ENCODE peak calls at places on chromosomes 2 and 18, in ten cellular contexts. One of them, this sample, is unnamed.

GRCh38 chr2:10514743-10515142 is 66.6 kb upstream of the ODC1 start:
- DNase-seq in sciatic nerve: peak; percentile 9
- DNase-seq in uterus: no peak
- DNase-seq in stimulated activated CD4-positive, alpha-beta T cell treated with anti-CD3 and anti-CD28 coated beads, Interleukin-1b, Interleukin-23, amount 100 ng/mL, for 24 hours: no peak
- DNase-seq in foreskin keratinocyte: peak; percentile 99
- DNase-seq in LoVo: peak; percentile 66
- DNase-seq in effector CD4-positive, alpha-beta T cell: no peak
- DNase-seq in stimulated activated CD8-positive, alpha-beta memory T cell treated with anti-CD3 and anti-CD28 coated beads, Interleukin-7, amount 100 ng/mL, for 4 hours: no peak
- DNase-seq in RPMI7951: peak; percentile 95
- DNase-seq in COLO829: no peak
- DNase-seq in this sample: no peak

GRCh38 chr2:220077488-220077887 is 450.1 kb downstream of the SLC4A3 start:
- DNase-seq in LoVo: no peak
- DNase-seq in stimulated activated CD8-positive, alpha-beta memory T cell treated with anti-CD3 and anti-CD28 coated beads, Interleukin-7, amount 100 ng/mL, for 4 hours: no peak
- DNase-seq in COLO829: peak; percentile 37
- DNase-seq in RPMI7951: peak; percentile 84
- DNase-seq in uterus: no peak
- DNase-seq in sciatic nerve: no peak
- DNase-seq in effector CD4-positive, alpha-beta T cell: no peak
- DNase-seq in stimulated activated CD4-positive, alpha-beta T cell treated with anti-CD3 and anti-CD28 coated beads, Interleukin-1b, Interleukin-23, amount 100 ng/mL, for 24 hours: no peak
- DNase-seq in foreskin keratinocyte: peak; percentile 39
- DNase-seq in this sample: no peak

GRCh38 chr2:58266211-58266610 is 25.1 kb upstream of the FANCL start:
- DNase-seq in RPMI7951: no peak
- DNase-seq in LoVo: no peak
- DNase-seq in effector CD4-positive, alpha-beta T cell: no peak
- DNase-seq in foreskin keratinocyte: no peak
- DNase-seq in stimulated activated CD4-positive, alpha-beta T cell treated with anti-CD3 and anti-CD28 coated beads, Interleukin-1b, Interleukin-23, amount 100 ng/mL, for 24 hours: no peak
- DNase-seq in COLO829: no peak
- DNase-seq in uterus: no peak
- DNase-seq in stimulated activated CD8-positive, alpha-beta memory T cell treated with anti-CD3 and anti-CD28 coated beads, Interleukin-7, amount 100 ng/mL, for 4 hours: no peak
- DNase-seq in sciatic nerve: no peak
- DNase-seq in this sample: no peak

GRCh38 chr2:109437325-109438090 is 176.3 kb downstream of the SEPTIN10 start:
- DNase-seq in effector CD4-positive, alpha-beta T cell: no peak
- DNase-seq in sciatic nerve: peak; percentile 33
- DNase-seq in LoVo: no peak
- DNase-seq in stimulated activated CD4-positive, alpha-beta T cell treated with anti-CD3 and anti-CD28 coated beads, Interleukin-1b, Interleukin-23, amount 100 ng/mL, for 24 hours: no peak
- DNase-seq in foreskin keratinocyte: no peak
- DNase-seq in uterus: no peak
- DNase-seq in COLO829: no peak
- DNase-seq in stimulated activated CD8-positive, alpha-beta memory T cell treated with anti-CD3 and anti-CD28 coated beads, Interleukin-7, amount 100 ng/mL, for 4 hours: no peak
- DNase-seq in RPMI7951: no peak
- DNase-seq in this sample: no peak

GRCh38 chr2:182447843-182448242 is 21.0 kb upstream of the PDE1A start:
- DNase-seq in COLO829: no peak
- DNase-seq in stimulated activated CD8-positive, alpha-beta memory T cell treated with anti-CD3 and anti-CD28 coated beads, Interleukin-7, amount 100 ng/mL, for 4 hours: no peak
- DNase-seq in RPMI7951: no peak
- DNase-seq in stimulated activated CD4-positive, alpha-beta T cell treated with anti-CD3 and anti-CD28 coated beads, Interleukin-1b, Interleukin-23, amount 100 ng/mL, for 24 hours: no peak
- DNase-seq in foreskin keratinocyte: no peak
- DNase-seq in LoVo: no peak
- DNase-seq in sciatic nerve: no peak
- DNase-seq in effector CD4-positive, alpha-beta T cell: no peak
- DNase-seq in uterus: no peak
- DNase-seq in this sample: no peak

GRCh38 chr2:44169155-44169898 is 652 bp downstream of the PPM1B start:
- DNase-seq in stimulated activated CD4-positive, alpha-beta T cell treated with anti-CD3 and anti-CD28 coated beads, Interleukin-1b, Interleukin-23, amount 100 ng/mL, for 24 hours: peak; percentile 21
- DNase-seq in foreskin keratinocyte: peak; percentile 56
- DNase-seq in RPMI7951: peak; percentile 42
- DNase-seq in sciatic nerve: no peak
- DNase-seq in stimulated activated CD8-positive, alpha-beta memory T cell treated with anti-CD3 and anti-CD28 coated beads, Interleukin-7, amount 100 ng/mL, for 4 hours: no peak
- DNase-seq in COLO829: peak; percentile 48
- DNase-seq in LoVo: peak; percentile 41
- DNase-seq in effector CD4-positive, alpha-beta T cell: peak; percentile 31
- DNase-seq in uterus: no peak
- DNase-seq in this sample: no peak

GRCh38 chr2:50004667-50005066 is 850.4 kb upstream of the FSHR start:
- DNase-seq in COLO829: no peak
- DNase-seq in LoVo: no peak
- DNase-seq in stimulated activated CD8-positive, alpha-beta memory T cell treated with anti-CD3 and anti-CD28 coated beads, Interleukin-7, amount 100 ng/mL, for 4 hours: no peak
- DNase-seq in sciatic nerve: no peak
- DNase-seq in stimulated activated CD4-positive, alpha-beta T cell treated with anti-CD3 and anti-CD28 coated beads, Interleukin-1b, Interleukin-23, amount 100 ng/mL, for 24 hours: no peak
- DNase-seq in RPMI7951: no peak
- DNase-seq in foreskin keratinocyte: no peak
- DNase-seq in uterus: no peak
- DNase-seq in effector CD4-positive, alpha-beta T cell: no peak
- DNase-seq in this sample: no peak

GRCh38 chr2:18319987-18320386 is 240.5 kb downstream of the RDH14 start:
- DNase-seq in stimulated activated CD8-positive, alpha-beta memory T cell treated with anti-CD3 and anti-CD28 coated beads, Interleukin-7, amount 100 ng/mL, for 4 hours: no peak
- DNase-seq in COLO829: no peak
- DNase-seq in foreskin keratinocyte: no peak
- DNase-seq in RPMI7951: no peak
- DNase-seq in uterus: no peak
- DNase-seq in LoVo: no peak
- DNase-seq in stimulated activated CD4-positive, alpha-beta T cell treated with anti-CD3 and anti-CD28 coated beads, Interleukin-1b, Interleukin-23, amount 100 ng/mL, for 24 hours: no peak
- DNase-seq in effector CD4-positive, alpha-beta T cell: no peak
- DNase-seq in sciatic nerve: no peak
- DNase-seq in this sample: no peak

GRCh38 chr2:240166191-240166590 is 25.7 kb upstream of the OTOS start:
- DNase-seq in stimulated activated CD8-positive, alpha-beta memory T cell treated with anti-CD3 and anti-CD28 coated beads, Interleukin-7, amount 100 ng/mL, for 4 hours: no peak
- DNase-seq in foreskin keratinocyte: no peak
- DNase-seq in RPMI7951: no peak
- DNase-seq in uterus: no peak
- DNase-seq in COLO829: no peak
- DNase-seq in LoVo: no peak
- DNase-seq in sciatic nerve: peak; percentile 40
- DNase-seq in stimulated activated CD4-positive, alpha-beta T cell treated with anti-CD3 and anti-CD28 coated beads, Interleukin-1b, Interleukin-23, amount 100 ng/mL, for 24 hours: no peak
- DNase-seq in effector CD4-positive, alpha-beta T cell: no peak
- DNase-seq in this sample: no peak

GRCh38 chr18:46148810-46149209 is 44.6 kb downstream of the HAUS1 start:
- DNase-seq in stimulated activated CD4-positive, alpha-beta T cell treated with anti-CD3 and anti-CD28 coated beads, Interleukin-1b, Interleukin-23, amount 100 ng/mL, for 24 hours: peak; percentile 33
- DNase-seq in uterus: peak; percentile 15
- DNase-seq in sciatic nerve: no peak
- DNase-seq in stimulated activated CD8-positive, alpha-beta memory T cell treated with anti-CD3 and anti-CD28 coated beads, Interleukin-7, amount 100 ng/mL, for 4 hours: no peak
- DNase-seq in COLO829: peak; percentile 50
- DNase-seq in effector CD4-positive, alpha-beta T cell: peak; percentile 33
- DNase-seq in foreskin keratinocyte: no peak
- DNase-seq in RPMI7951: peak; percentile 63
- DNase-seq in LoVo: peak; percentile 51
- DNase-seq in this sample: peak; percentile 15

GRCh38 chr2:157444643-157445040 is 753 bp upstream of the CYTIP start:
- DNase-seq in LoVo: no peak
- DNase-seq in stimulated activated CD8-positive, alpha-beta memory T cell treated with anti-CD3 and anti-CD28 coated beads, Interleukin-7, amount 100 ng/mL, for 4 hours: no peak
- DNase-seq in uterus: no peak
- DNase-seq in foreskin keratinocyte: no peak
- DNase-seq in COLO829: no peak
- DNase-seq in RPMI7951: no peak
- DNase-seq in stimulated activated CD4-positive, alpha-beta T cell treated with anti-CD3 and anti-CD28 coated beads, Interleukin-1b, Interleukin-23, amount 100 ng/mL, for 24 hours: no peak
- DNase-seq in effector CD4-positive, alpha-beta T cell: no peak
- DNase-seq in sciatic nerve: no peak
- DNase-seq in this sample: no peak

GRCh38 chr18:48222118-48222517 is 187.1 kb downstream of the ZBTB7C start:
- DNase-seq in foreskin keratinocyte: peak; percentile 78
- DNase-seq in LoVo: peak; percentile 32
- DNase-seq in stimulated activated CD8-positive, alpha-beta memory T cell treated with anti-CD3 and anti-CD28 coated beads, Interleukin-7, amount 100 ng/mL, for 4 hours: no peak
- DNase-seq in effector CD4-positive, alpha-beta T cell: no peak
- DNase-seq in RPMI7951: peak; percentile 38
- DNase-seq in COLO829: peak; percentile 5
- DNase-seq in stimulated activated CD4-positive, alpha-beta T cell treated with anti-CD3 and anti-CD28 coated beads, Interleukin-1b, Interleukin-23, amount 100 ng/mL, for 24 hours: no peak
- DNase-seq in uterus: peak; percentile 53
- DNase-seq in sciatic nerve: no peak
- DNase-seq in this sample: peak; percentile 42

GRCh38 chr2:64325477-64325851 is 128.5 kb upstream of the LGALSL start:
- DNase-seq in LoVo: no peak
- DNase-seq in stimulated activated CD4-positive, alpha-beta T cell treated with anti-CD3 and anti-CD28 coated beads, Interleukin-1b, Interleukin-23, amount 100 ng/mL, for 24 hours: no peak
- DNase-seq in foreskin keratinocyte: peak; percentile 48
- DNase-seq in effector CD4-positive, alpha-beta T cell: no peak
- DNase-seq in COLO829: no peak
- DNase-seq in sciatic nerve: no peak
- DNase-seq in RPMI7951: no peak
- DNase-seq in uterus: no peak
- DNase-seq in stimulated activated CD8-positive, alpha-beta memory T cell treated with anti-CD3 and anti-CD28 coated beads, Interleukin-7, amount 100 ng/mL, for 4 hours: no peak
- DNase-seq in this sample: no peak

GRCh38 chr2:240287011-240287410 is 146.6 kb upstream of the OTOS start:
- DNase-seq in RPMI7951: no peak
- DNase-seq in COLO829: no peak
- DNase-seq in stimulated activated CD4-positive, alpha-beta T cell treated with anti-CD3 and anti-CD28 coated beads, Interleukin-1b, Interleukin-23, amount 100 ng/mL, for 24 hours: no peak
- DNase-seq in foreskin keratinocyte: no peak
- DNase-seq in LoVo: no peak
- DNase-seq in effector CD4-positive, alpha-beta T cell: no peak
- DNase-seq in stimulated activated CD8-positive, alpha-beta memory T cell treated with anti-CD3 and anti-CD28 coated beads, Interleukin-7, amount 100 ng/mL, for 4 hours: no peak
- DNase-seq in sciatic nerve: no peak
- DNase-seq in uterus: no peak
- DNase-seq in this sample: no peak

GRCh38 chr2:51410351-51410750 is 378.4 kb upstream of the NRXN1 start:
- DNase-seq in foreskin keratinocyte: no peak
- DNase-seq in LoVo: no peak
- DNase-seq in effector CD4-positive, alpha-beta T cell: no peak
- DNase-seq in stimulated activated CD4-positive, alpha-beta T cell treated with anti-CD3 and anti-CD28 coated beads, Interleukin-1b, Interleukin-23, amount 100 ng/mL, for 24 hours: no peak
- DNase-seq in uterus: no peak
- DNase-seq in stimulated activated CD8-positive, alpha-beta memory T cell treated with anti-CD3 and anti-CD28 coated beads, Interleukin-7, amount 100 ng/mL, for 4 hours: no peak
- DNase-seq in sciatic nerve: no peak
- DNase-seq in RPMI7951: no peak
- DNase-seq in COLO829: no peak
- DNase-seq in this sample: no peak

GRCh38 chr2:20291106-20291564 is 59.5 kb downstream of the PUM2 start:
- DNase-seq in RPMI7951: peak; percentile 79
- DNase-seq in foreskin keratinocyte: peak; percentile 81
- DNase-seq in stimulated activated CD8-positive, alpha-beta memory T cell treated with anti-CD3 and anti-CD28 coated beads, Interleukin-7, amount 100 ng/mL, for 4 hours: no peak
- DNase-seq in stimulated activated CD4-positive, alpha-beta T cell treated with anti-CD3 and anti-CD28 coated beads, Interleukin-1b, Interleukin-23, amount 100 ng/mL, for 24 hours: no peak
- DNase-seq in effector CD4-positive, alpha-beta T cell: no peak
- DNase-seq in COLO829: peak; percentile 89
- DNase-seq in sciatic nerve: no peak
- DNase-seq in LoVo: peak; percentile 69
- DNase-seq in uterus: no peak
- DNase-seq in this sample: no peak

GRCh38 chr2:118051956-118052355 is 36.3 kb upstream of the INSIG2 start:
- DNase-seq in sciatic nerve: no peak
- DNase-seq in LoVo: no peak
- DNase-seq in effector CD4-positive, alpha-beta T cell: no peak
- DNase-seq in COLO829: no peak
- DNase-seq in RPMI7951: no peak
- DNase-seq in stimulated activated CD8-positive, alpha-beta memory T cell treated with anti-CD3 and anti-CD28 coated beads, Interleukin-7, amount 100 ng/mL, for 4 hours: no peak
- DNase-seq in uterus: no peak
- DNase-seq in stimulated activated CD4-positive, alpha-beta T cell treated with anti-CD3 and anti-CD28 coated beads, Interleukin-1b, Interleukin-23, amount 100 ng/mL, for 24 hours: no peak
- DNase-seq in foreskin keratinocyte: no peak
- DNase-seq in this sample: no peak

GRCh38 chr18:61546598-61546997 is 213.4 kb downstream of the CDH20 start:
- DNase-seq in COLO829: peak; percentile 66
- DNase-seq in foreskin keratinocyte: peak; percentile 76
- DNase-seq in LoVo: peak; percentile 20
- DNase-seq in stimulated activated CD4-positive, alpha-beta T cell treated with anti-CD3 and anti-CD28 coated beads, Interleukin-1b, Interleukin-23, amount 100 ng/mL, for 24 hours: no peak
- DNase-seq in uterus: no peak
- DNase-seq in sciatic nerve: no peak
- DNase-seq in RPMI7951: peak; percentile 89
- DNase-seq in effector CD4-positive, alpha-beta T cell: no peak
- DNase-seq in stimulated activated CD8-positive, alpha-beta memory T cell treated with anti-CD3 and anti-CD28 coated beads, Interleukin-7, amount 100 ng/mL, for 4 hours: no peak
- DNase-seq in this sample: no peak

GRCh38 chr2:120436885-120437603 is 91.1 kb downstream of the INHBB start:
- DNase-seq in sciatic nerve: no peak
- DNase-seq in COLO829: peak; percentile 41
- DNase-seq in stimulated activated CD4-positive, alpha-beta T cell treated with anti-CD3 and anti-CD28 coated beads, Interleukin-1b, Interleukin-23, amount 100 ng/mL, for 24 hours: no peak
- DNase-seq in LoVo: peak; percentile 23
- DNase-seq in foreskin keratinocyte: peak; percentile 26
- DNase-seq in effector CD4-positive, alpha-beta T cell: no peak
- DNase-seq in uterus: no peak
- DNase-seq in stimulated activated CD8-positive, alpha-beta memory T cell treated with anti-CD3 and anti-CD28 coated beads, Interleukin-7, amount 100 ng/mL, for 4 hours: no peak
- DNase-seq in RPMI7951: peak; percentile 28
- DNase-seq in this sample: no peak

GRCh38 chr2:191863988-191864387 is 17.1 kb upstream of the CAVIN2 start:
- DNase-seq in uterus: no peak
- DNase-seq in LoVo: no peak
- DNase-seq in stimulated activated CD8-positive, alpha-beta memory T cell treated with anti-CD3 and anti-CD28 coated beads, Interleukin-7, amount 100 ng/mL, for 4 hours: no peak
- DNase-seq in foreskin keratinocyte: no peak
- DNase-seq in RPMI7951: no peak
- DNase-seq in COLO829: no peak
- DNase-seq in effector CD4-positive, alpha-beta T cell: no peak
- DNase-seq in stimulated activated CD4-positive, alpha-beta T cell treated with anti-CD3 and anti-CD28 coated beads, Interleukin-1b, Interleukin-23, amount 100 ng/mL, for 24 hours: no peak
- DNase-seq in sciatic nerve: no peak
- DNase-seq in this sample: no peak

GRCh38 chr2:23703583-23704385 is 223.1 kb downstream of the ATAD2B start:
- DNase-seq in stimulated activated CD4-positive, alpha-beta T cell treated with anti-CD3 and anti-CD28 coated beads, Interleukin-1b, Interleukin-23, amount 100 ng/mL, for 24 hours: no peak
- DNase-seq in effector CD4-positive, alpha-beta T cell: no peak
- DNase-seq in uterus: no peak
- DNase-seq in stimulated activated CD8-positive, alpha-beta memory T cell treated with anti-CD3 and anti-CD28 coated beads, Interleukin-7, amount 100 ng/mL, for 4 hours: no peak
- DNase-seq in COLO829: no peak
- DNase-seq in LoVo: no peak
- DNase-seq in foreskin keratinocyte: no peak
- DNase-seq in RPMI7951: no peak
- DNase-seq in sciatic nerve: no peak
- DNase-seq in this sample: no peak

GRCh38 chr2:121884515-121884915 is 129.1 kb downstream of the TSN start:
- DNase-seq in sciatic nerve: no peak
- DNase-seq in RPMI7951: peak; percentile 55
- DNase-seq in LoVo: no peak
- DNase-seq in foreskin keratinocyte: no peak
- DNase-seq in stimulated activated CD4-positive, alpha-beta T cell treated with anti-CD3 and anti-CD28 coated beads, Interleukin-1b, Interleukin-23, amount 100 ng/mL, for 24 hours: no peak
- DNase-seq in stimulated activated CD8-positive, alpha-beta memory T cell treated with anti-CD3 and anti-CD28 coated beads, Interleukin-7, amount 100 ng/mL, for 4 hours: no peak
- DNase-seq in effector CD4-positive, alpha-beta T cell: no peak
- DNase-seq in uterus: no peak
- DNase-seq in COLO829: peak; percentile 98
- DNase-seq in this sample: no peak

GRCh38 chr2:105544591-105545377 is 145.9 kb upstream of the FHL2 start:
- DNase-seq in foreskin keratinocyte: no peak
- DNase-seq in stimulated activated CD8-positive, alpha-beta memory T cell treated with anti-CD3 and anti-CD28 coated beads, Interleukin-7, amount 100 ng/mL, for 4 hours: no peak
- DNase-seq in sciatic nerve: no peak
- DNase-seq in stimulated activated CD4-positive, alpha-beta T cell treated with anti-CD3 and anti-CD28 coated beads, Interleukin-1b, Interleukin-23, amount 100 ng/mL, for 24 hours: no peak
- DNase-seq in RPMI7951: no peak
- DNase-seq in uterus: no peak
- DNase-seq in COLO829: no peak
- DNase-seq in effector CD4-positive, alpha-beta T cell: no peak
- DNase-seq in LoVo: no peak
- DNase-seq in this sample: no peak

GRCh38 chr2:184554736-184555135 is 43.6 kb upstream of the ZNF804A start:
- DNase-seq in stimulated activated CD8-positive, alpha-beta memory T cell treated with anti-CD3 and anti-CD28 coated beads, Interleukin-7, amount 100 ng/mL, for 4 hours: no peak
- DNase-seq in foreskin keratinocyte: peak; percentile 86
- DNase-seq in COLO829: no peak
- DNase-seq in effector CD4-positive, alpha-beta T cell: no peak
- DNase-seq in RPMI7951: no peak
- DNase-seq in stimulated activated CD4-positive, alpha-beta T cell treated with anti-CD3 and anti-CD28 coated beads, Interleukin-1b, Interleukin-23, amount 100 ng/mL, for 24 hours: no peak
- DNase-seq in sciatic nerve: no peak
- DNase-seq in LoVo: no peak
- DNase-seq in uterus: no peak
- DNase-seq in this sample: no peak

GRCh38 chr2:169670215-169670651 is 24.0 kb downstream of the CFAP210 start:
- DNase-seq in stimulated activated CD4-positive, alpha-beta T cell treated with anti-CD3 and anti-CD28 coated beads, Interleukin-1b, Interleukin-23, amount 100 ng/mL, for 24 hours: no peak
- DNase-seq in foreskin keratinocyte: no peak
- DNase-seq in RPMI7951: peak; percentile 26
- DNase-seq in effector CD4-positive, alpha-beta T cell: no peak
- DNase-seq in uterus: no peak
- DNase-seq in stimulated activated CD8-positive, alpha-beta memory T cell treated with anti-CD3 and anti-CD28 coated beads, Interleukin-7, amount 100 ng/mL, for 4 hours: no peak
- DNase-seq in COLO829: peak; percentile 82
- DNase-seq in sciatic nerve: no peak
- DNase-seq in LoVo: no peak
- DNase-seq in this sample: no peak

GRCh38 chr18:3060667-3061580 is 48.0 kb upstream of the LPIN2 start:
- DNase-seq in stimulated activated CD4-positive, alpha-beta T cell treated with anti-CD3 and anti-CD28 coated beads, Interleukin-1b, Interleukin-23, amount 100 ng/mL, for 24 hours: peak; percentile 23
- DNase-seq in COLO829: no peak
- DNase-seq in RPMI7951: no peak
- DNase-seq in stimulated activated CD8-positive, alpha-beta memory T cell treated with anti-CD3 and anti-CD28 coated beads, Interleukin-7, amount 100 ng/mL, for 4 hours: peak; percentile 19
- DNase-seq in LoVo: no peak
- DNase-seq in effector CD4-positive, alpha-beta T cell: no peak
- DNase-seq in sciatic nerve: no peak
- DNase-seq in foreskin keratinocyte: no peak
- DNase-seq in uterus: no peak
- DNase-seq in this sample: no peak

GRCh38 chr2:231807020-231807419 is 20.8 kb downstream of the COPS7B start:
- DNase-seq in COLO829: no peak
- DNase-seq in sciatic nerve: no peak
- DNase-seq in stimulated activated CD8-positive, alpha-beta memory T cell treated with anti-CD3 and anti-CD28 coated beads, Interleukin-7, amount 100 ng/mL, for 4 hours: no peak
- DNase-seq in LoVo: no peak
- DNase-seq in foreskin keratinocyte: no peak
- DNase-seq in uterus: no peak
- DNase-seq in RPMI7951: no peak
- DNase-seq in stimulated activated CD4-positive, alpha-beta T cell treated with anti-CD3 and anti-CD28 coated beads, Interleukin-1b, Interleukin-23, amount 100 ng/mL, for 24 hours: no peak
- DNase-seq in effector CD4-positive, alpha-beta T cell: no peak
- DNase-seq in this sample: no peak

GRCh38 chr2:216491757-216492635 is 6.6 kb upstream of the RPL37A start:
- DNase-seq in RPMI7951: no peak
- DNase-seq in stimulated activated CD8-positive, alpha-beta memory T cell treated with anti-CD3 and anti-CD28 coated beads, Interleukin-7, amount 100 ng/mL, for 4 hours: no peak
- DNase-seq in uterus: no peak
- DNase-seq in sciatic nerve: no peak
- DNase-seq in stimulated activated CD4-positive, alpha-beta T cell treated with anti-CD3 and anti-CD28 coated beads, Interleukin-1b, Interleukin-23, amount 100 ng/mL, for 24 hours: no peak
- DNase-seq in LoVo: no peak
- DNase-seq in foreskin keratinocyte: no peak
- DNase-seq in COLO829: no peak
- DNase-seq in effector CD4-positive, alpha-beta T cell: no peak
- DNase-seq in this sample: no peak